ENCODE peak calls at places on chromosome 5, in four cellular contexts. J is HuH-7.5, B is OCI-LY7, T is lung. V is an unnamed sample.

GRCh38 chr5:37915078-37915736 is 75.4 kb upstream of the GDNF start:
- DNase-seq in J (no peak), B (no peak), T (no peak), V (no peak)

GRCh38 chr5:33167541-33167940 is 273.2 kb upstream of the TARS1 start:
- DNase-seq in J (no peak), B (no peak), T (no peak), V (no peak)

GRCh38 chr5:147223951-147224791 is 10.7 kb upstream of the STK32A start:
- DNase-seq in J (peak; percentile 27), B (peak; percentile 3), T (peak; percentile 41), V (peak; percentile 62)

GRCh38 chr5:155027993-155028629 is 14.6 kb downstream of the KIF4B start:
- DNase-seq in J (peak; percentile 35), B (peak; percentile 7), T (no peak), V (no peak)

GRCh38 chr5:78562719-78563330 is 85.7 kb downstream of the LHFPL2 start:
- DNase-seq in J (no peak), B (no peak), T (no peak), V (no peak)

GRCh38 chr5:173736374-173736773 is 119.9 kb upstream of the BOD1 start:
- DNase-seq in J (no peak), B (no peak), T (no peak), V (no peak)

GRCh38 chr5:115626444-115626823 is 598 bp upstream of the TMED7 start:
- DNase-seq in J (peak; percentile 25), B (no peak), T (no peak), V (no peak)

GRCh38 chr5:173326501-173326960 is 1.7 kb downstream of the STC2 start:
- DNase-seq in J (no peak), B (no peak), T (no peak), V (no peak)

GRCh38 chr5:7983433-7983832 is 114.5 kb downstream of the MTRR start:
- DNase-seq in J (no peak), B (no peak), T (no peak), V (no peak)

GRCh38 chr5:68369436-68370125 is 154.0 kb downstream of the PIK3R1 start:
- DNase-seq in J (no peak), B (peak; percentile 6), T (no peak), V (no peak)

GRCh38 chr5:34603378-34603777 is 52.8 kb upstream of the RAI14 start:
- DNase-seq in J (no peak), B (no peak), T (no peak), V (no peak)

GRCh38 chr5:16736158-16736994 is 119.6 kb upstream of the RETREG1 start:
- DNase-seq in J (no peak), B (no peak), T (peak; percentile 76), V (peak; percentile 74)